ENCODE peak calls at places on chromosome 18, in six cellular contexts. I, O, S, E, N and H are unnamed samples.

GRCh38 chr18:73827801-73828200 is 319.8 kb downstream of the FBXO15 start:
- DNase-seq in I (no peak), O (no peak), S (no peak), E (no peak), N (peak), H (no peak)

GRCh38 chr18:75265255-75265654 is 54.7 kb downstream of the TSHZ1 start:
- DNase-seq in I (no peak), O (no peak), S (no peak), E (no peak), N (peak), H (no peak)

GRCh38 chr18:28541276-28541930 is 364.5 kb upstream of the CDH2 start:
- DNase-seq in I (no peak), O (no peak), S (no peak), E (no peak), N (no peak), H (no peak)

GRCh38 chr18:77147418-77147852 is 14.9 kb upstream of the MBP start:
- DNase-seq in I (no peak), O (no peak), S (no peak), E (no peak), N (peak), H (no peak)

GRCh38 chr18:9855686-9856085 is 30.1 kb upstream of the TXNDC2 start:
- DNase-seq in I (no peak), O (no peak), S (no peak), E (no peak), N (no peak), H (no peak)

GRCh38 chr18:59921384-59921891 is 21.6 kb downstream of the PMAIP1 start:
- DNase-seq in I (no peak), O (no peak), S (no peak), E (no peak), N (no peak), H (no peak)

GRCh38 chr18:56034954-56035353 is 447.0 kb upstream of the TCF4 start:
- DNase-seq in I (no peak), O (no peak), S (no peak), E (no peak), N (no peak), H (no peak)

GRCh38 chr18:58612239-58613055 is 16.4 kb downstream of the ALPK2 start:
- DNase-seq in I (no peak), O (no peak), S (no peak), E (no peak), N (no peak), H (no peak)

GRCh38 chr18:63320690-63321265 is 1.2 kb upstream of the BCL2 start:
- DNase-seq in I (peak), O (peak), S (peak), E (no peak), N (peak), H (no peak)

GRCh38 chr18:35282353-35282752 is 7.7 kb downstream of the ZSCAN30 start:
- DNase-seq in I (no peak), O (no peak), S (no peak), E (no peak), N (peak), H (no peak)

DNA sequence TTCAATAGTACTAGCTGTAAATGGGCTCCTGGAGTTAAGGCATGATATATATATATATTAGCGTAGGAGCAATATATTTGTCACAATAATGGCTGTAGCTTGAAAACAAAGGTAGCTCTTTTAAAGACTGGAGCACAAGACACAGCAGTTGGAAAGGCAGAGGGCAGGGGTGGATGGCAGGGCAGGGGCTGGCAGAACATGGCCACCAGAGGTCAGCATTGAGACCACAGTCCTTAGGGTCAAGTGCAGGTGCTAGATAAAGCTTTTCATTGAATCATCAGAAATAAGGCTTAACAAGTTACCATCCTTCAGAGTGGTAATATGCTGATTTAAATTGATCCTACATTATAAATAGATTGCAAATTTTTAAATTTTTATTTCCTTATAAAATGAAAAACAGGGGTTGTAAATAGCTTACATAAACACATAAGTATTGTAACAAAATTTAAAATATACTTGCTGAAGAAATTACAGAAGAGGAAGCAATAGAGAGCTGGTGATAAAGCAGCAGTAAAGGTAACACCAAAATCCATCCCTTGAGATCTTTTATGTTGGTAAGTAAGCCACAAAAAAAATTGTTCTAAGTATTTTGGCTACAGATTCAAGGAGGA is 161.2 kb upstream of the PIEZO2 start:
- DNase-seq in I (peak), O (no peak), S (peak), E (peak), N (peak), H (no peak)
- TF ChIP-seq CTCF in I (no peak), O (peak), S (peak), E (peak), N (peak), H (no peak)

GRCh38 chr18:31267823-31268481 is 50.0 kb upstream of the DSG1 start:
- DNase-seq in I (no peak), O (no peak), S (no peak), E (no peak), N (no peak), H (no peak)

GRCh38 chr18:31270578-31270977 is 47.4 kb upstream of the DSG1 start:
- DNase-seq in I (no peak), O (no peak), S (no peak), E (no peak), N (no peak), H (no peak)

GRCh38 chr18:31273812-31274527 is 44.0 kb upstream of the DSG1 start:
- DNase-seq in I (no peak), O (no peak), S (no peak), E (no peak), N (no peak), H (no peak)

GRCh38 chr18:31268985-31269406 is 49.0 kb upstream of the DSG1 start:
- DNase-seq in I (peak), O (no peak), S (no peak), E (no peak), N (no peak), H (no peak)

DNA sequence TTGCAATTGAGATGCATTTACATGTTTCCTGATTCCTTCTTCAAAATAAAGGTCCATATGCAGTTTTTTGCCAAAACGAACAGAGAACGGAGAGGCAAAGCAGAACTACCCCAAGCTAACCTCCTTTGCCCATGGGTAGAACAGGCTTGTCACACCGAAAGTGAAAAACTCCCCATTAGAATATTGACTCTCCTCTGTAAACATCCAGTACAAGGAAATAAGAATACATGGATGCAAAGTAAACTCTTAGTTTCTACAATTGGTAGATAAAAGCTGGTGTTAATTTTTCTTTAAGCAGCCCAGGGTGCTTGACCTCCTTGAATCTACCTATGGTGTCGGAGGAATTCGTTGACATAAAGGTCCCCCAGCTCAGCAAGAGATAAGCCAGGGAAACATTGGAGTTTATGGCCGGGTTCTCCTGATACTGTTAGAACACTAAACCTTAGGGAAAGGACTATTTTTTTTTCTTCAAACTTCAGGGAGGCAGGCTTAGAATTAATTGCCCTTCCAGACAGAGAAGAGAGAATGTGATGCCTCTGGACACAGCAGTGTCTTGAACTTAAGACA is 48.4 kb upstream of the DSG1 start:
- DNase-seq in I (no peak), O (no peak), S (no peak), E (no peak), N (no peak), H (no peak)
- H3K27ac ChIP-seq in I (no peak), O (no peak), S (no peak), E (no peak), N (no peak), H (no peak)

GRCh38 chr18:22250591-22250996 is 81.2 kb downstream of the GATA6 start:
- DNase-seq in I (no peak), O (no peak), S (no peak), E (no peak), N (no peak), H (no peak)
- TF ChIP-seq CTCF in I (no peak), O (no peak), S (no peak), E (no peak), N (no peak), H (no peak)

DNA sequence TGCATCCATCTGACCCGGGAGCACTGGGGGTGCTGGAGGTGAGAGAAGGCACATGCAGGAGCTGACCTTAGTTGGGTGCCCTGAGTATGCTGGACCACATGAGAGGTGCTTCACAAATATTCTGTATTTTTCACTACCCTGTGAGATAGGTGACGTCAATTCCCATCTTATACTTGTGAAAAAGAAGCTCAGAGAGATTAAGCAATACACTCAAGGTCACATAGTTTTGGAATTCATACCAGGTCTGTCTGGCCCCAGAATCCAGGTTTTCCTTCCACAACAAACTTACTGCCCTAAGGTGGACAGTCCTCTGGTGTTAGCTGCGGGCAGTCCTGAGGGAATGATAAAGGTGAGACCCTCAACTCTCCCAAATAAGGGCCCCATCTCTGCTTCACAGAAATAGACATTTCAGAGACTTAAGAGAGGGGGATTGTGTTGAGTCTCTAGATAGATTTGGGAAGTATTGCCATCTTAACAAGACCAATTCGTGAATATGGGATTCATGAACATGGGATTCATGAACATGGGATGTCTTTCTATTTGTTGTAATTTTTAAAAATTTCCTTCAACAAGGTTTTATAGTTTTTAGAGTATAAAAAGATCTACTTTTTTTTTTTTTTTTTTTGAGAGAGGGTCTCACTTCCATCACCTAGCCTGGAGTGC is 64.0 kb upstream of the SMAD7 start:
- DNase-seq in I (no peak), O (no peak), S (no peak), E (no peak), N (no peak), H (no peak)
- H3K27ac ChIP-seq in I (no peak), O (no peak), S (no peak), E (no peak), N (no peak), H (no peak)

GRCh38 chr18:44927127-44927849 is 246.6 kb downstream of the SETBP1 start:
- DNase-seq in I (no peak), O (no peak), S (no peak), E (no peak), N (no peak), H (no peak)
- TF ChIP-seq CTCF in I (no peak), O (no peak), S (no peak), E (no peak), N (no peak), H (no peak)

GRCh38 chr18:12307251-12307736 is 747 bp upstream of the TUBB6 start:
- DNase-seq in I (peak), O (no peak), S (no peak), E (no peak), N (peak), H (no peak)

GRCh38 chr18:12308386-12309100 is 502 bp downstream of the TUBB6 start:
- DNase-seq in I (peak), O (peak), S (no peak), E (peak), N (peak), H (no peak)

GRCh38 chr18:12309683-12310198 is 1.7 kb downstream of the TUBB6 start:
- DNase-seq in I (no peak), O (no peak), S (no peak), E (no peak), N (no peak), H (no peak)

GRCh38 chr18:12306752-12307151 is 1.3 kb upstream of the TUBB6 start:
- DNase-seq in I (no peak), O (no peak), S (no peak), E (no peak), N (no peak), H (no peak)

DNA sequence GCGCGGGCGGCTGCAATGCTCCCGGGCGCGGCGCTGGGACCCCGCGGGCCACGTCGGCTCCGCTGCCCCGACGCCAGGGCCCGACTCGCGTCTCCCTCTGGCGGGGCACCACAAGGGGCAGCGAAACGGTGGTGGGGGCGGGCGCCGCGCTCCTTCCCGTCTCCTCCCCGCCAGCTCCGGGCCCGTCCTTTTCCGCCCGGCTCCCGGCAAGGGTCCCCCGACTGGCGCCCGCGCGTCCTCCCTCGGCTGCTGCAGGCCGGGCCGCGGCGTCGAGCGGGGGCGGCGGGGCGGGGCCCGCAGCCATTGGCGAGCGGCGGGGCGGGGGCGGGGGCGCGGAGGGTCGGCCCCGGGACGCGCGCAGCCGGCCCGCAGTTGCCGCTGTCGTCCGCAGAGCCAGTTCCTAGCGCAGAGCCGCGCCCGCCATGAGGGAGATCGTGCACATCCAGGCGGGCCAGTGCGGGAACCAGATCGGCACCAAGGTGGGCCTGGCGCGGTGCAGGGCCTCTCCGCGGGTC is at the start of gene TUBB6:
- DNase-seq in I (peak), O (no peak), S (no peak), E (peak), N (peak), H (no peak)
- H3K27ac ChIP-seq in I (peak), O (peak), S (no peak), E (peak), N (peak), H (no peak)

GRCh38 chr18:31199190-31199769 is 36.6 kb upstream of the DSC1 start:
- DNase-seq in I (no peak), O (no peak), S (no peak), E (peak), N (no peak), H (no peak)
- TF ChIP-seq CTCF in I (no peak), O (no peak), S (no peak), E (no peak), N (no peak), H (no peak)